ENCODE peak calls at places on chromosome 3, in four cellular contexts. R, J, D and C are unnamed samples.

GRCh38 chr3:153273767-153274443 is 111.9 kb downstream of the RAP2B start:
- DNase-seq in R (peak; percentile 62), J (no peak), D (no peak), C (no peak)

GRCh38 chr3:32592696-32593353 is 22.2 kb upstream of the DYNC1LI1 start:
- DNase-seq in R (no peak), J (no peak), D (no peak), C (no peak)

GRCh38 chr3:114464548-114464947 is 170.7 kb downstream of the TIGIT start:
- DNase-seq in R (no peak), J (no peak), D (no peak), C (no peak)

GRCh38 chr3:148833223-148833622 is 5.6 kb downstream of the CPB1 start:
- DNase-seq in R (peak; percentile 13), J (no peak), D (no peak), C (no peak)

GRCh38 chr3:70716832-70717231 is 404.4 kb upstream of the MDFIC2 start:
- DNase-seq in R (peak; percentile 62), J (no peak), D (no peak), C (no peak)

GRCh38 chr3:59049671-59050331 is at the start of gene CFAP20DC:
- DNase-seq in R (peak; percentile 94), J (peak; percentile 81), D (peak; percentile 89), C (peak; percentile 95)

GRCh38 chr3:174483254-174483653 is 375.9 kb upstream of the NAALADL2 start:
- DNase-seq in R (peak; percentile 66), J (no peak), D (no peak), C (no peak)

GRCh38 chr3:127786358-127787070 is 35.8 kb downstream of the MGLL start:
- DNase-seq in R (peak; percentile 56), J (peak; percentile 55), D (no peak), C (peak; percentile 95)

GRCh38 chr3:129732200-129732876 is 125.9 kb upstream of the PLXND1 start:
- DNase-seq in R (no peak), J (no peak), D (no peak), C (no peak)

GRCh38 chr3:125300416-125300815 is 74.7 kb downstream of the ZNF148 start:
- DNase-seq in R (peak; percentile 62), J (no peak), D (no peak), C (no peak)

GRCh38 chr3:13262493-13263211 is 157.5 kb downstream of the NUP210 start:
- DNase-seq in R (no peak), J (no peak), D (no peak), C (no peak)

GRCh38 chr3:195537995-195538394 is 5.1 kb downstream of the PPP1R2 start:
- DNase-seq in R (no peak), J (no peak), D (no peak), C (no peak)

GRCh38 chr3:189701934-189702693 is 70.9 kb downstream of the TP63 start:
- DNase-seq in R (no peak), J (no peak), D (no peak), C (no peak)

GRCh38 chr3:195774917-195775316 is 36.8 kb downstream of the MUC4 start:
- DNase-seq in R (peak; percentile 24), J (no peak), D (peak; percentile 30), C (no peak)

GRCh38 chr3:120496278-120496975 is 45.6 kb upstream of the FSTL1 start:
- DNase-seq in R (peak; percentile 77), J (no peak), D (no peak), C (peak; percentile 42)

GRCh38 chr3:137768021-137768360 is 3.9 kb downstream of the SOX14 start:
- DNase-seq in R (no peak), J (no peak), D (no peak), C (peak; percentile 85)

GRCh38 chr3:58203541-58203940 is 7.2 kb downstream of the DNASE1L3 start:
- DNase-seq in R (no peak), J (no peak), D (no peak), C (no peak)

GRCh38 chr3:3531476-3531875 is 267.8 kb upstream of the LRRN1 start:
- DNase-seq in R (no peak), J (no peak), D (no peak), C (no peak)